ENCODE peak calls at places on chromosomes 16 and 17, in four cellular contexts. G is mucosa of gallbladder, Z is A549, L is transverse colon. O is an unnamed sample.
A peak's percentile ranks its signal among the peaks of the same experiment; 100 is the strongest.

GRCh38 chr16:88350922-88351321 is 31.8 kb upstream of the ZNF469 start:
- DNase-seq in G (no peak), Z (no peak), L (no peak), O (no peak)

GRCh38 chr17:5686246-5686645 is 101.9 kb upstream of the NLRP1 start:
- DNase-seq in G (no peak), Z (no peak), L (no peak), O (no peak)

GRCh38 chr17:59829217-59830006 is 63.3 kb downstream of the TUBD1 start:
- DNase-seq in G (peak; percentile 64), Z (peak; percentile 82), L (no peak), O (peak; percentile 89)

GRCh38 chr16:87434146-87434667 is 42.1 kb downstream of the MAP1LC3B start:
- DNase-seq in G (no peak), Z (no peak), L (no peak), O (no peak)

GRCh38 chr16:5504028-5504758 is 406.6 kb upstream of the EEF2KMT start:
- DNase-seq in G (peak; percentile 48), Z (no peak), L (no peak), O (no peak)

GRCh38 chr17:66655861-66656260 is 179.1 kb upstream of the CACNG5 start:
- DNase-seq in G (no peak), Z (no peak), L (no peak), O (no peak)

GRCh38 chr17:76078859-76079576 is at the start of gene ZACN:
- DNase-seq in G (no peak), Z (no peak), L (no peak), O (no peak)

GRCh38 chr17:9935408-9935807 is 30.3 kb upstream of the RCVRN start:
- DNase-seq in G (no peak), Z (no peak), L (no peak), O (no peak)

GRCh38 chr17:18093616-18094408 is 6.1 kb downstream of the DRG2 start:
- DNase-seq in G (no peak), Z (peak; percentile 63), L (no peak), O (no peak)

GRCh38 chr16:67907397-67907796 is 14.3 kb downstream of the PSKH1 start:
- DNase-seq in G (no peak), Z (no peak), L (no peak), O (no peak)

GRCh38 chr17:29155966-29156338 is 24.2 kb downstream of the MYO18A start:
- DNase-seq in G (no peak), Z (no peak), L (no peak), O (no peak)

GRCh38 chr17:34673516-34673915 is 94.1 kb downstream of the TMEM132E start:
- DNase-seq in G (no peak), Z (no peak), L (no peak), O (no peak)

GRCh38 chr17:47801176-47801765 is 20.3 kb downstream of the OSBPL7 start:
- DNase-seq in G (no peak), Z (no peak), L (no peak), O (no peak)

GRCh38 chr16:14095883-14096551 is 24.9 kb downstream of the MRTFB start:
- DNase-seq in G (no peak), Z (no peak), L (no peak), O (no peak)

GRCh38 chr17:49576121-49576905 is 642 bp downstream of the NXPH3 start:
- DNase-seq in G (no peak), Z (no peak), L (no peak), O (no peak)

GRCh38 chr17:81720267-81721071 is 8.4 kb downstream of the SLC25A10 start:
- DNase-seq in G (no peak), Z (no peak), L (no peak), O (no peak)

GRCh38 chr17:68835061-68835460 is 120.1 kb downstream of the ABCA8 start:
- DNase-seq in G (no peak), Z (no peak), L (no peak), O (no peak)

GRCh38 chr16:143456-143855 is 5.0 kb upstream of the NPRL3 start:
- DNase-seq in G (no peak), Z (no peak), L (no peak), O (no peak)

GRCh38 chr16:82924075-82924854 is 297.5 kb downstream of the CDH13 start:
- DNase-seq in G (no peak), Z (no peak), L (peak; percentile 9), O (no peak)

GRCh38 chr17:72101526-72101925 is 19.3 kb upstream of the SOX9 start:
- DNase-seq in G (no peak), Z (no peak), L (no peak), O (no peak)

GRCh38 chr16:72974142-72974769 is 73.7 kb downstream of the ZFHX3 start:
- DNase-seq in G (peak; percentile 59), Z (no peak), L (no peak), O (no peak)